ENCODE peak calls at places on chromosome 15, in eight cellular contexts. O is HTR-8/SVneo, V is progenitor cell of endocrine pancreas, A is A549, Y is hepatic stellate cell, M is GM23248, G is SHP77, C is HFFc6. S is an unnamed sample.

GRCh38 chr15:64092864-64093626 is 593 bp downstream of the CIAO2A start:
- DNase-seq in O (peak), V (peak), A (peak), Y (peak), M (peak), G (peak), C (peak), S (no peak)

GRCh38 chr15:27082526-27082925 is 111.5 kb downstream of the GABRG3 start:
- DNase-seq in O (no peak), V (no peak), A (no peak), Y (no peak), M (no peak), G (no peak), C (no peak), S (no peak)

GRCh38 chr15:40345867-40346578 is 4.8 kb upstream of the PHGR1 start:
- DNase-seq in O (no peak), V (no peak), A (no peak), Y (no peak), M (no peak), G (no peak), C (no peak), S (no peak)

GRCh38 chr15:77312523-77312922 is 107.4 kb downstream of the PEAK1 start:
- DNase-seq in O (no peak), V (no peak), A (peak), Y (no peak), M (peak), G (no peak), C (peak), S (no peak)

GRCh38 chr15:38189651-38190280 is 62.9 kb upstream of the SPRED1 start:
- DNase-seq in O (no peak), V (no peak), A (no peak), Y (no peak), M (peak), G (no peak), C (peak), S (no peak)

GRCh38 chr15:101068961-101069734 is 150.0 kb downstream of the LRRK1 start:
- DNase-seq in O (peak), V (peak), A (peak), Y (no peak), M (peak), G (no peak), C (peak), S (no peak)

GRCh38 chr15:92763459-92763858 is 107.9 kb upstream of the FAM174B start:
- DNase-seq in O (no peak), V (no peak), A (no peak), Y (no peak), M (no peak), G (no peak), C (no peak), S (no peak)

GRCh38 chr15:48981941-48982340 is 18.2 kb upstream of the SHC4 start:
- DNase-seq in O (no peak), V (no peak), A (no peak), Y (no peak), M (no peak), G (no peak), C (no peak), S (no peak)

GRCh38 chr15:31389576-31389975 is 62.9 kb downstream of the KLF13 start:
- DNase-seq in O (no peak), V (no peak), A (no peak), Y (no peak), M (no peak), G (no peak), C (no peak), S (no peak)

GRCh38 chr15:47794266-47794914 is 77.1 kb downstream of the SEMA6D start:
- DNase-seq in O (no peak), V (no peak), A (no peak), Y (no peak), M (peak), G (no peak), C (no peak), S (no peak)

GRCh38 chr15:40347559-40348470 is 3.0 kb upstream of the PHGR1 start:
- DNase-seq in O (no peak), V (no peak), A (no peak), Y (no peak), M (no peak), G (no peak), C (no peak), S (no peak)